ENCODE peak calls at places on chromosomes 12 and 14, in four cellular contexts. X is uterus, J is testis, Q is transverse colon. K is an unnamed sample.
A peak's percentile ranks its signal among the peaks of the same experiment; 100 is the strongest.

GRCh38 chr14:79464468-79464867 is 746.8 kb downstream of the DIO2 start:
- DNase-seq in X (no peak), J (no peak), Q (no peak), K (no peak)

GRCh38 chr12:58395470-58395869 is 454.1 kb downstream of the ATP23 start:
- DNase-seq in X (no peak), J (no peak), Q (no peak), K (no peak)

GRCh38 chr12:75909714-75910451 is 121.7 kb downstream of the PHLDA1 start:
- DNase-seq in X (no peak), J (no peak), Q (no peak), K (no peak)

GRCh38 chr14:65959563-65960024 is 526.6 kb upstream of the CCDC196 start:
- DNase-seq in X (no peak), J (no peak), Q (no peak), K (no peak)

GRCh38 chr12:15662303-15662980 is 126.7 kb downstream of the EPS8 start:
- DNase-seq in X (no peak), J (no peak), Q (no peak), K (no peak)

GRCh38 chr14:102908766-102909455 is 13.6 kb upstream of the AMN start:
- DNase-seq in X (no peak), J (no peak), Q (no peak), K (peak; percentile 84)

GRCh38 chr14:35174342-35174741 is 52.0 kb downstream of the PRORP start:
- DNase-seq in X (no peak), J (no peak), Q (no peak), K (no peak)

GRCh38 chr12:115599251-115599811 is 678.2 kb downstream of the MED13L start:
- DNase-seq in X (no peak), J (peak; percentile 61), Q (peak; percentile 8), K (peak; percentile 20)

GRCh38 chr12:48995061-48995879 is 3.9 kb downstream of the DDN start:
- DNase-seq in X (peak; percentile 75), J (peak; percentile 88), Q (peak; percentile 85), K (peak; percentile 87)

GRCh38 chr12:125185740-125186470 is 120.7 kb downstream of the AACS start:
- DNase-seq in X (peak; percentile 31), J (peak; percentile 81), Q (peak; percentile 77), K (peak; percentile 86)

GRCh38 chr12:71938728-71939385 is at the start of gene TPH2:
- DNase-seq in X (no peak), J (peak; percentile 72), Q (peak; percentile 9), K (peak; percentile 34)

DNA sequence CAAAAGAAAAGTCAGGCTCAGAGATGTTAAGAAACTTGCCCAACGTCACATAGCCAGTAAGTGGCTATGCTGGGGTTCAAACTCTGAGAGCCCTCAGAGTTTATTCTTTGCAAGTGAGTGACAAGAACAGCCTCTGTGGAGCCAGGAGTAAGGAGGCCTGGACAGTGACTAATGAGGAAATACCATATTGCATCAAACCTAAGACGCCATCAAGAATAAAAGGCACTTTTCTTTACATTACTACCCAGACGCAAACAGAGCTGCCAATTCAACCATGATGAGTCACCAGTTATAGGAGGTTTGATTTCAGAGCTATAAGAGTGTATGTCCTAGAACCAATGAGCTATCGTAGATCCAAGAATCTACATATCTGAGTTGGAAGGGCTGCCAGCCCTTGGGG is 9.4 kb downstream of the TNFRSF1A start:
- DNase-seq in X (no peak), J (no peak), Q (no peak), K (no peak)
- H3K27ac ChIP-seq in X (no peak overlapping the region), J (no peak overlapping the region), Q (peak overlapping the region; percentile 98), K (no peak overlapping the region)

GRCh38 chr12:9869307-9870161 is at the start of gene CLEC2B:
- DNase-seq in X (no peak), J (no peak), Q (no peak), K (no peak)
- TF ChIP-seq POLR2A in X (peak; percentile 62), J (no peak), Q (peak; percentile 66), K (peak; percentile 38)

GRCh38 chr12:133130038-133130807 is at the start of the genes ZNF10 and ZNF891:
- DNase-seq in X (peak; percentile 97), J (peak; percentile 98), Q (peak; percentile 97), K (peak; percentile 96)
- TF ChIP-seq CTCF in X (no peak), J (no peak), Q (no peak), K (no peak)

GRCh38 chr12:40146800-40147797 is 41.2 kb upstream of the SLC2A13 start:
- DNase-seq in X (no peak), J (no peak), Q (no peak), K (peak; percentile 33)
- H3K27ac ChIP-seq in X (no peak overlapping the region), J (no peak overlapping the region), Q (no peak overlapping the region), K (no peak overlapping the region)

GRCh38 chr12:106760184-106760531 is 14.3 kb upstream of the RIC8B start:
- DNase-seq in X (no peak), J (no peak), Q (peak; percentile 31), K (peak; percentile 80)
- TF ChIP-seq POLR2A in X (no peak), J (no peak), Q (no peak), K (peak; percentile 81)